ENCODE peak calls at places on chromosomes 1 and 21, in nine cellular contexts. B, U, P, S, Q, E, R, J and K are unnamed samples.

GRCh38 chr21:37595944-37596343 is 229.4 kb downstream of the DYRK1A start:
- DNase-seq in R (no peak), J (no peak), P (no peak), B (no peak), U (no peak), S (no peak), Q (no peak), E (no peak), K (no peak)

GRCh38 chr1:111448482-111448917 is 556 bp downstream of the WDR77 start:
- DNase-seq in P (no peak), E (peak), B (no peak), R (no peak), U (no peak), S (no peak), J (peak), Q (no peak), K (no peak)

GRCh38 chr1:100445565-100445964 is 92.4 kb upstream of the GPR88 start:
- DNase-seq in S (no peak), U (no peak), E (no peak), R (no peak), B (no peak), Q (no peak), J (no peak), P (no peak), K (no peak)

GRCh38 chr1:10761503-10762152 is 34.8 kb downstream of the CASZ1 start:
- DNase-seq in E (peak), R (no peak), J (no peak), Q (no peak), P (no peak), S (no peak), B (no peak), U (no peak), K (no peak)

GRCh38 chr1:174800221-174800791 is 199.4 kb upstream of the CACYBP start:
- DNase-seq in P (no peak), B (peak), S (no peak), R (no peak), Q (no peak), J (no peak), U (peak), E (no peak), K (no peak)

GRCh38 chr1:113924473-113924872 is 4.7 kb upstream of the HIPK1 start:
- DNase-seq in U (no peak), J (no peak), Q (no peak), S (no peak), E (no peak), B (no peak), R (no peak), P (no peak), K (no peak)

GRCh38 chr1:226223157-226223785 is at the start of gene MIXL1:
- DNase-seq in R (peak), J (peak), E (no peak), B (no peak), P (no peak), Q (no peak), S (no peak), U (peak), K (no peak)

GRCh38 chr1:91651671-91652071 is 151.0 kb downstream of the CDC7 start:
- DNase-seq in U (no peak), Q (peak), J (peak), R (peak), B (no peak), E (no peak), P (peak), S (no peak), K (no peak)

GRCh38 chr1:10900265-10900651 is 103.8 kb upstream of the CASZ1 start:
- DNase-seq in P (no peak), Q (no peak), S (no peak), J (peak), E (peak), B (no peak), R (no peak), U (no peak), K (no peak)

GRCh38 chr1:234927312-234927967 is 201.2 kb downstream of the TOMM20 start:
- DNase-seq in P (no peak), J (no peak), U (peak), Q (no peak), E (no peak), R (no peak), S (no peak), B (no peak), K (no peak)

GRCh38 chr21:27476696-27477095 is 509.8 kb upstream of the ADAMTS5 start:
- DNase-seq in B (no peak), U (no peak), E (no peak), R (no peak), P (no peak), Q (no peak), J (no peak), S (no peak), K (no peak)

GRCh38 chr1:2087766-2088165 is 37.6 kb downstream of the PRKCZ start:
- DNase-seq in B (no peak), Q (no peak), U (no peak), R (no peak), S (no peak), J (no peak), E (no peak), P (no peak), K (no peak)

GRCh38 chr1:179129702-179130473 is 48.0 kb downstream of the TOR3A start:
- DNase-seq in B (no peak), Q (no peak), S (peak), E (no peak), R (no peak), U (no peak), J (no peak), P (no peak), K (no peak)

GRCh38 chr1:55078470-55078869 is 39.1 kb downstream of the PCSK9 start:
- DNase-seq in S (no peak), E (no peak), U (no peak), R (no peak), P (no peak), B (no peak), J (no peak), Q (no peak), K (no peak)

GRCh38 chr1:38420666-38421065 is 374.1 kb upstream of the POU3F1 start:
- DNase-seq in U (no peak), S (no peak), B (no peak), E (no peak), J (no peak), R (no peak), Q (no peak), P (no peak), K (no peak)

GRCh38 chr1:46086581-46086980 is 45.8 kb downstream of the PIK3R3 start:
- DNase-seq in J (no peak), R (no peak), P (no peak), E (no peak), U (no peak), S (no peak), B (no peak), Q (no peak), K (no peak)

GRCh38 chr21:18951291-18952038 is 547.9 kb upstream of the TMPRSS15 start:
- DNase-seq in E (no peak), P (no peak), Q (no peak), J (peak), R (peak), B (no peak), U (no peak), S (peak), K (no peak)

GRCh38 chr1:236292425-236292824 is 10.7 kb upstream of the ERO1B start:
- DNase-seq in S (no peak), J (no peak), R (no peak), Q (no peak), P (no peak), U (no peak), B (no peak), E (no peak), K (no peak)

GRCh38 chr1:10252508-10252907 is 42.1 kb downstream of the KIF1B start:
- DNase-seq in P (no peak), S (no peak), R (no peak), U (no peak), B (no peak), E (no peak), Q (no peak), J (no peak), K (no peak)